ENCODE peak calls at places on chromosome 15, in four cellular contexts. K is GM23248, M is HepG2, J is neural progenitor cell. U is an unnamed sample. For H3K27me3, the result is how much of the 10 kb centered on the place peaks cover.

GRCh38 chr15:53209396-53210042 is 419.4 kb upstream of the ONECUT1 start:
- DNase-seq in K (no peak), M (no peak), J (no peak), U (no peak)

GRCh38 chr15:48833526-48833925 is 22.7 kb upstream of the CEP152 start:
- DNase-seq in K (no peak), M (no peak), J (no peak), U (no peak)

GRCh38 chr15:31471731-31472430 is 145.2 kb downstream of the KLF13 start:
- DNase-seq in K (peak), M (no peak), J (no peak), U (peak)

GRCh38 chr15:40992241-40992741 is 39.0 kb downstream of the CHAC1 start:
- DNase-seq in K (peak), M (no peak), J (no peak), U (no peak)

GRCh38 chr15:81038975-81039607 is 38.4 kb downstream of the TLNRD1 start:
- DNase-seq in K (no peak), M (peak), J (no peak), U (no peak)

GRCh38 chr15:29141908-29142747 is 127.5 kb downstream of the NSMCE3 start:
- DNase-seq in K (no peak), M (no peak), J (no peak), U (no peak)

GRCh38 chr15:36798789-36799188 is 219.4 kb downstream of the CDIN1 start:
- DNase-seq in K (peak), M (no peak), J (no peak), U (no peak)

GRCh38 chr15:31396881-31397560 is 70.4 kb downstream of the KLF13 start:
- DNase-seq in K (peak), M (peak), J (peak), U (peak)

GRCh38 chr15:92845109-92845508 is 55.0 kb upstream of the CHD2 start:
- DNase-seq in K (peak), M (peak), J (no peak), U (no peak)

GRCh38 chr15:80779658-80780415 is 667 bp downstream of the CEMIP start:
- DNase-seq in K (peak), M (peak), J (peak), U (peak)

GRCh38 chr15:62928996-62929350 is 113.6 kb upstream of the TPM1 start:
- DNase-seq in K (peak), M (peak), J (no peak), U (no peak)

GRCh38 chr15:70252056-70252935 is 154.6 kb upstream of the TLE3 start:
- DNase-seq in K (no peak), M (no peak), J (no peak), U (no peak)

GRCh38 chr15:19987389-19988048 is 554.1 kb downstream of the GOLGA6L6 start:
- DNase-seq in K (no peak), M (peak), J (no peak), U (peak)

GRCh38 chr15:51982013-51982769 is 10.6 kb upstream of the LEO1 start:
- DNase-seq in K (peak), M (peak), J (no peak), U (no peak)

GRCh38 chr15:91289324-91289723 is 189.3 kb downstream of the SV2B start:
- DNase-seq in K (no peak), M (no peak), J (no peak), U (peak)

GRCh38 chr15:82999905-83000671 is 11.4 kb downstream of the C15orf40 start:
- DNase-seq in K (peak), M (peak), J (peak), U (peak)

GRCh38 chr15:22958487-22959280 is 21.5 kb downstream of the CYFIP1 start:
- DNase-seq in K (no peak), M (no peak), J (no peak), U (no peak)

GRCh38 chr15:40766906-40767837 is 2.6 kb upstream of the C15orf62 start:
- DNase-seq in K (peak), M (no peak), J (no peak), U (peak)

GRCh38 chr15:40637221-40637745 is 43.2 kb downstream of the KNL1 start:
- DNase-seq in K (no peak), M (no peak), J (no peak), U (no peak)

GRCh38 chr15:54307926-54308325 is 329.7 kb downstream of the UNC13C start:
- DNase-seq in K (no peak), M (no peak), J (no peak), U (no peak)

GRCh38 chr15:74906193-74906449 is 530 bp downstream of the FAM219B start:
- DNase-seq in K (peak), M (no peak), J (peak), U (peak)

GRCh38 chr15:76345880-76346665 is 9.5 kb downstream of the ISL2 start:
- DNase-seq in K (peak), M (peak), J (peak), U (peak)

GRCh38 chr15:73695773-73696640 is 11.8 kb downstream of the CD276 start:
- DNase-seq in K (no peak), M (no peak), J (no peak), U (no peak)

GRCh38 chr15:38050529-38050928 is 116.1 kb downstream of the TMCO5A start:
- DNase-seq in K (peak), M (no peak), J (no peak), U (no peak)

GRCh38 chr15:47607750-47608149 is 109.6 kb upstream of the SEMA6D start:
- DNase-seq in K (no peak), M (no peak), J (no peak), U (no peak)

GRCh38 chr15:78050851-78051250 is 26.7 kb downstream of the TBC1D2B start:
- DNase-seq in K (peak), M (no peak), J (no peak), U (no peak)

GRCh38 chr15:25887870-25888269 is 24.7 kb upstream of the ATP10A start:
- DNase-seq in K (no peak), M (no peak), J (no peak), U (no peak)

GRCh38 chr15:99180963-99181306 is 68.4 kb downstream of the TTC23 start:
- DNase-seq in K (no peak), M (no peak), J (no peak), U (no peak)

GRCh38 chr15:62109457-62109856 is 42.7 kb downstream of the C2CD4A start:
- DNase-seq in K (peak), M (no peak), J (no peak), U (no peak)

GRCh38 chr15:60000824-60001641 is 3.1 kb upstream of the FOXB1 start:
- DNase-seq in K (no peak), M (no peak), J (peak), U (peak)

GRCh38 chr15:52020253-52021085 is 1.4 kb downstream of the MAPK6 start:
- DNase-seq in K (peak), M (no peak), J (no peak), U (no peak)

GRCh38 chr15:69979269-69979668 is 118.4 kb downstream of the TLE3 start:
- DNase-seq in K (peak), M (peak), J (peak), U (peak)

GRCh38 chr15:89761009-89761831 is 10.2 kb upstream of the MESP1 start:
- DNase-seq in K (no peak), M (no peak), J (no peak), U (no peak)
- H3K9ac ChIP-seq in K (no peak), M (no peak), J (no peak), U (no peak)

GRCh38 chr15:65375871-65376552 is 1.8 kb downstream of the IGDCC3 start:
- DNase-seq in K (no peak), M (no peak), J (peak), U (no peak)
- H3K4me3 ChIP-seq in K (no peak), M (peak), J (peak), U (no peak)

DNA sequence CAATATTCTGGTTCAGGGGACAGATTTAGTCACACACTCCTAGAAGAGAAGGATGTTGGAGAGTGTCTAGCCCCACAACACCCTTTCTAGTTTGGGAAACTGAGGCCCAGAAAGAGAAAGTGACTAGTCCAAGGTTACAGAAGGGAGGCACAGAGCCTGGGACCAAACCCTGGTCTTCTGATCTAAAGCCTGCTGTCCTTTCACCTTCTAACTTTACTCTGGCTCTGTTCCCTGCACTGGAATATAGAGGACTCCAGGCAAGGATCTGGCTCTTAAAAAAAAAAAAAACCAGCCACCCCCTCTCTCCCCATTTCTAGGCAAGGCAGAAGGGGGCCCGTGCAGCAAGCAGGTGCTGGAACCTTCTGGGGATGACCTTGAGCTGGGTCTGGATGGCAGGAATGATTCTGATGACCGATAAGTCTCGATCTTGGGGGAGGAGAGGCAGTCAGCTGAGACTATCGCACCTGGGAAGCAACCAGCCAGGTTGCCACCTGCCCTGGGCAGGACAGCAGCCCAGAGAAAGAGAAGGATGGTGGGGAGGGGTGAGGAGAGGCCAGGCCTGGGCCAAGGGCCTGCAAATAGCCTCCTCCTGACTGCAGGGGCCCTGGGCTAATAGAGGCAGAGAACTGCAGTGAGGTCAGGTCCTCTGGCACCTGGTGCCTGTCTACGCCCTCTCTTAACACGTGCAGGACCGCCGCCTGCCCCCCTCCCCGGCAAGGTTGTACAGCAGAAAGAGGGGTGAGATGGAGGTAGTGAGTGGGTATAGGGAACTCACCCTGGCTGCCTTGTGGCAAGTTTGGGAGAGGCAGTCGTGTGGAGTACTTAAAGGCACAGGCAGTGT is 30.4 kb upstream of the RHCG start:
- DNase-seq in K (no peak), M (no peak), J (no peak), U (no peak)
- H3K27me3 ChIP-seq in K (half or more), M (under half), J (under half), U (under half)

DNA sequence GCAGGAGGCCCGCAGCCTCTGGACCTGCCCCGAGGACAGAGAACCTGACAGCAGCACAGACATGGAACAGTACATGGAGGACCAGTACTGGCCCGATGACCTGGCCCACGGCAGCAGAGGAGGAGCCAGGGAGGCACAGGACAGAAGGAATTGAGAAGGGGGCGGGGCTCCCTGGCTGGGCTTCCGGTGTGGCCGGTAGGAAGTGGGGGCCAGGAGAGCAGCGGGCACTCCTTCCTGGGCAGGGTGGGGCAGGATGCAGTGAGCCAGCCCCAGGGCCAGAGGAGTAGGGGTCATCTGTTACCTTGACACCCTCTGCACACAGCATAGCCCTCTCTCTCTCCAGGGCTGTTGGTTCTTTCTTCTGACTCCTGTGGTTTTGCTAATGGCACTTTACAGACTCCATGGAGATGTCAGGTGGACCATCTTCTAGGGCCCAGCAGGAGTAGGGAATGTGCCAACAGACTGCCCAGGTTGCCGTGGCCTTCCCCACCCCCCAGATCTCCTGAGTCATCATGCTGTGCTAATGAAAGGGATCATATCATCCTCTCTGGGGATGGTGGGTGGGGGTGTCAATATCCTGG is 8.6 kb upstream of the ISG20 start:
- DNase-seq in K (peak), M (no peak), J (no peak), U (peak)
- H3K9ac ChIP-seq in K (no peak), M (no peak), J (no peak), U (no peak)